ENCODE peak calls at places on chromosomes 3 and 15, in eight cellular contexts. V, K, W, G, D, N, O and A are unnamed samples.

GRCh38 chr3:78863294-78864203 is 904.2 kb downstream of the ROBO1 start:
- DNase-seq in D (no peak), O (no peak), N (no peak), G (no peak), K (no peak), V (no peak), W (no peak), A (no peak)

GRCh38 chr3:10941972-10942371 is 50.6 kb upstream of the SLC6A1 start:
- DNase-seq in G (peak; percentile 5), O (peak; percentile 73), V (no peak), W (no peak), N (no peak), K (peak; percentile 65), D (peak; percentile 39), A (no peak)

GRCh38 chr3:111903067-111903511 is 44.0 kb downstream of the PHLDB2 start:
- DNase-seq in V (peak; percentile 7), W (no peak), K (no peak), G (no peak), D (no peak), N (no peak), O (no peak), A (no peak)

GRCh38 chr3:5267889-5268288 is 80.4 kb downstream of the EDEM1 start:
- DNase-seq in K (no peak), N (no peak), W (no peak), G (no peak), O (no peak), D (no peak), V (no peak), A (no peak)

GRCh38 chr15:52069559-52069958 is 43.0 kb downstream of the BCL2L10 start:
- DNase-seq in G (no peak), D (no peak), W (no peak), O (no peak), V (no peak), N (no peak), K (no peak), A (no peak)

GRCh38 chr15:88989578-88989977 is 76.4 kb upstream of the MFGE8 start:
- DNase-seq in W (no peak), V (no peak), D (no peak), G (no peak), N (no peak), K (no peak), O (no peak), A (no peak)

GRCh38 chr3:144549161-144549560 is 577.5 kb downstream of the DIPK2A start:
- DNase-seq in W (no peak), N (no peak), G (no peak), K (peak; percentile 17), O (no peak), V (no peak), D (no peak), A (no peak)

GRCh38 chr3:138774529-138775253 is 60.0 kb downstream of the PIK3CB start:
- DNase-seq in K (no peak), N (peak; percentile 98), D (no peak), V (peak; percentile 64), O (no peak), W (no peak), G (peak; percentile 81), A (no peak)

GRCh38 chr3:117844676-117845075 is 1135.1 kb downstream of the TUSC7 start:
- DNase-seq in G (no peak), V (no peak), N (no peak), D (no peak), K (no peak), W (no peak), O (no peak), A (no peak)

GRCh38 chr3:120438971-120439370 is 11.8 kb downstream of the FSTL1 start:
- DNase-seq in O (no peak), K (peak; percentile 64), W (no peak), D (no peak), N (no peak), V (no peak), G (no peak), A (no peak)

GRCh38 chr3:31165399-31165860 is 271.0 kb upstream of the GADL1 start:
- DNase-seq in V (no peak), D (no peak), W (no peak), O (no peak), N (peak; percentile 87), G (no peak), K (peak; percentile 28), A (no peak)

GRCh38 chr3:126300761-126301481 is 56.3 kb downstream of the KLF15 start:
- DNase-seq in D (no peak), O (no peak), V (no peak), K (peak; percentile 76), N (no peak), W (no peak), G (no peak), A (no peak)

GRCh38 chr15:43762824-43763223 is 13.9 kb downstream of the ELL3 start:
- DNase-seq in K (no peak), G (no peak), O (no peak), W (no peak), D (no peak), V (no peak), N (no peak), A (no peak)

GRCh38 chr3:9901967-9902366 is 681 bp upstream of the IL17RE start:
- DNase-seq in D (peak; percentile 48), N (no peak), O (no peak), K (no peak), V (no peak), W (peak; percentile 44), G (peak; percentile 95), A (no peak)

GRCh38 chr3:157769378-157769777 is 266.2 kb upstream of the VEPH1 start:
- DNase-seq in K (peak; percentile 2), W (no peak), N (no peak), V (no peak), G (no peak), D (no peak), O (no peak), A (no peak)

GRCh38 chr3:25854635-25855034 is 64.7 kb downstream of the OXSM start:
- DNase-seq in G (no peak), D (no peak), O (no peak), V (no peak), K (no peak), N (no peak), W (no peak), A (no peak)

GRCh38 chr3:66441124-66441523 is 59.7 kb downstream of the LRIG1 start:
- DNase-seq in W (no peak), D (no peak), O (no peak), V (no peak), K (peak; percentile 52), N (no peak), G (no peak), A (no peak)

GRCh38 chr3:5181479-5182141 is 5.9 kb upstream of the EDEM1 start:
- DNase-seq in W (no peak), K (no peak), O (no peak), G (peak; percentile 76), V (no peak), D (no peak), N (no peak), A (peak; percentile 70)

GRCh38 chr15:86235667-86236066 is 156.0 kb downstream of the AGBL1 start:
- DNase-seq in G (no peak), O (no peak), V (no peak), D (no peak), N (no peak), K (no peak), W (no peak), A (no peak)

GRCh38 chr15:74121040-74121439 is 9.3 kb upstream of the ISLR2 start:
- DNase-seq in N (no peak), D (no peak), G (no peak), V (no peak), O (no peak), K (no peak), W (no peak), A (no peak)

GRCh38 chr3:74693216-74693615 is 78.8 kb upstream of the CNTN3 start:
- DNase-seq in D (no peak), G (no peak), W (no peak), O (no peak), K (no peak), N (no peak), V (no peak), A (no peak)